ENCODE peak calls at places on chromosomes 1 and 21, in seven cellular contexts. V, L, O, W, Y, E and Q are unnamed samples. For H3K4me1, the result is how much of the 10 kb centered on the place peaks cover.

GRCh38 chr1:240474133-240474614 is 137.8 kb downstream of the GREM2 start:
- DNase-seq in V (peak), L (no peak), O (no peak), W (no peak), Y (no peak), E (no peak), Q (no peak)

GRCh38 chr1:8249838-8250237 is 68.1 kb upstream of the SLC45A1 start:
- DNase-seq in V (no peak), L (no peak), O (no peak), W (no peak), Y (no peak), E (no peak), Q (no peak)

GRCh38 chr1:214882621-214883020 is 199.9 kb upstream of the KCNK2 start:
- DNase-seq in V (no peak), L (no peak), O (no peak), W (no peak), Y (no peak), E (no peak), Q (no peak)

GRCh38 chr1:210233216-210233494 is 559 bp downstream of the SERTAD4 start:
- DNase-seq in V (no peak), L (no peak), O (no peak), W (peak), Y (no peak), E (no peak), Q (no peak)

GRCh38 chr1:19762175-19762779 is 37.4 kb downstream of the TMCO4 start:
- DNase-seq in V (peak), L (no peak), O (peak), W (peak), Y (peak), E (peak), Q (peak)

GRCh38 chr1:119288751-119289150 is 79.8 kb upstream of the HAO2 start:
- DNase-seq in V (peak), L (no peak), O (no peak), W (peak), Y (no peak), E (peak), Q (no peak)

GRCh38 chr1:229023651-229024295 is 247.1 kb upstream of the RAB4A start:
- DNase-seq in V (no peak), L (no peak), O (no peak), W (no peak), Y (no peak), E (no peak), Q (no peak)

GRCh38 chr1:16208270-16208987 is 4.0 kb downstream of the ARHGEF19 start:
- DNase-seq in V (peak), L (no peak), O (no peak), W (peak), Y (no peak), E (no peak), Q (no peak)

GRCh38 chr1:161725888-161726630 is 4.7 kb downstream of the FCRLB start:
- DNase-seq in V (peak), L (no peak), O (peak), W (peak), Y (peak), E (peak), Q (peak)

GRCh38 chr1:240091614-240092300 is at the start of gene FMN2:
- DNase-seq in V (peak), L (no peak), O (peak), W (peak), Y (peak), E (no peak), Q (peak)

GRCh38 chr1:218284377-218284916 is 646 bp upstream of the RRP15 start:
- DNase-seq in V (no peak), L (no peak), O (no peak), W (no peak), Y (no peak), E (no peak), Q (no peak)

GRCh38 chr1:114145504-114146160 is 8.0 kb downstream of the SYT6 start:
- DNase-seq in V (no peak), L (no peak), O (no peak), W (no peak), Y (no peak), E (no peak), Q (peak)

GRCh38 chr1:9687120-9687875 is 35.8 kb downstream of the PIK3CD start:
- DNase-seq in V (peak), L (peak), O (peak), W (peak), Y (peak), E (peak), Q (peak)

GRCh38 chr1:90155721-90156487 is 161.0 kb downstream of the ZNF326 start:
- DNase-seq in V (no peak), L (no peak), O (no peak), W (no peak), Y (no peak), E (no peak), Q (no peak)
- H3K18ac ChIP-seq in V (no peak), L (no peak), O (no peak), W (no peak), Y (no peak), E (no peak), Q (no peak)

GRCh38 chr21:25835397-25835796 is 100.6 kb downstream of the GABPA start:
- DNase-seq in V (no peak), L (no peak), O (no peak), W (no peak), Y (no peak), E (no peak), Q (no peak)
- H2AK5ac ChIP-seq in V (no peak), L (no peak), O (no peak), W (no peak), Y (no peak), E (no peak), Q (no peak)

DNA sequence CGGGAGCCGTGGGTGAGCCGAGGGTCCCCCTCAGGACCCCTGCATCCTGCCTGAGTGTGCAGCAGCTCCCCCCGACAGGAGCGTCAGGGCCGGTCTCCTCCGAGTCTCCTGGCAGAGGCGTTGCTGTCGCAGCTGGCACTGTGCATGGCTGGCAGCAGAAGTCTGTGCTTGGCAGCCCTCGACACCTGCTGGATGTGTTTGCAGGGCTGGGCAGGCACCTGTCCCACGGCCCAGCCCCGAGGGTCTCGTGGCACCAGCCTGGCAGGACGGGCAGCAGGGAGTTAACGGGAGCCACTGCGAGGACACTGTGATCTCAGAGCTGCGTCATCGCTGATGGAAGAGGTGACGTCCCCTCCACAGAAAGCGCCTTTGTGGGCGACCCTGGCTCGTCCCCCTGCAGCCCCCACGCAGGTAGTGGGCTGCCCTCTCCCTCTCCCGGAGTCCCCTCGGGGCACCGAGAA is 15.1 kb downstream of the COL18A1 start:
- DNase-seq in V (no peak), L (no peak), O (no peak), W (no peak), Y (no peak), E (no peak), Q (no peak)
- H3K4me1 ChIP-seq in V (under half), L (under half), O (under half), W (half or more), Y (under half), E (under half), Q (under half)

DNA sequence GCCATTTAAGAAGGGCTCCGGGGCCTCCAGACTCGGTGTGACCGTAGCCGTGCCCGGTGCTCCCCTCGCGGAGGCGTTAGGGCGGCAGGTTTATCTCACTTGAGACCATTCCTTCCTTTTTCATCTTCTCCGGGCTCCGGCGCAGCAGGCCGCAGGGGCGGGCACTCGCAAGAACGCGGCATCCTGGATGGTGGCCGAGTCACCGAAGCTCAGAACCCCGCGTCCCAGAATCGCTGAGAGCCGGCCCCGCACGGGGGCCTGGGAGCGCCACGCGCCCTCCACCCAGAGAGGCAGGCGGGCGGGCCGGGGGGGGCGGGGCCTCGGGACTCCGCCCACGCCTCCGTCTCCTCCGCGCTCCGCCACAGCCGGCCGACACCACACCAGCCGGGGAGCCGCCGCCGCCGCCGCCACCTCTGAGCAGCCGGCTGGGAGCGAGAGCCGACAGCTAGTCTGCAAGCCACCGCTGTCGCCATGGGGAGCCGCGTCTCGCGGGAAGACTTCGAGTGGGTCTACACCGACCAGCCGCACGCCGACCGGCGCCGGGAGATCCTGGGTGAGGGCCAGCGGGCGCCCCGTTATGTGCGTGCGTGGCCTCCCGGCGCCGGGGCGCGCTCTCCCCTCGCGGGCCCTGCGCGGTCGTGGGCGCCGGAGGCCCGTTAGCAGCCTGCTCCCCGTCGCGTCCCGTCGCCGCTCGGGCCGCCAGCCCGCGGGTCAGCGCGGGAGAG is at the start of gene DEGS1:
- DNase-seq in V (peak), L (peak), O (peak), W (peak), Y (peak), E (peak), Q (peak)
- H3K18ac ChIP-seq in V (peak), L (peak), O (peak), W (peak), Y (peak), E (peak), Q (peak)

DNA sequence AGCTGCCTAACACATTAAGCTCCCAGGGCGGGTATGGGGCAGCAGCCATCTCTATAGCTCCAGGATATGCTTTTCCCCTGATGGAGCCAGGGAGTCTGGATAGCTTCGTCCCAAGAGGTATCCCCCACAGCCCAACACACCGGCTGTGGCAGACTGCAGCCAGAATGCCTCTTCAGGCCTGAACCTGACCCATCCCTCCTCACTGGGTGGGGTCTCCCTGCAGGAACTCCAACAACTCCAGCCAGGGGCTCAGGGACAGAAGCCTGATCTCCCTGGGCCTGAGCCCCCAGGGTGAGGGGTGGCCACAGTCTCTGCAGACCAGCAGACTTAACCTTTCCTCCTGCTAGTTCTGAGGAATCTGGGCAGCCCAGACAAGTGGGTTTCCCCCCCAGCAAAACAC is 159.9 kb downstream of the LRRIQ3 start:
- DNase-seq in V (no peak), L (no peak), O (no peak), W (no peak), Y (no peak), E (no peak), Q (no peak)
- H2AK5ac ChIP-seq in V (no peak), L (no peak), O (no peak), W (no peak), Y (no peak), E (no peak), Q (no peak)

GRCh38 chr1:56561227-56562019 is 17.9 kb downstream of the PLPP3 start:
- DNase-seq in V (no peak), L (no peak), O (no peak), W (no peak), Y (no peak), E (no peak), Q (no peak)
- H3K4me1 ChIP-seq in V (under half), L (under half), O (under half), W (under half), Y (under half), E (under half), Q (under half)

GRCh38 chr1:39086386-39087108 is 60.4 kb downstream of the NDUFS5 start:
- DNase-seq in V (peak), L (no peak), O (no peak), W (peak), Y (no peak), E (no peak), Q (no peak)
- H3K18ac ChIP-seq in V (no peak), L (no peak), O (no peak), W (no peak), Y (no peak), E (no peak), Q (no peak)